ENCODE peak calls at places on chromosomes 13 and 19, in seven cellular contexts. Y is H1, P is K562, V is GM12892, M is HepG2, X is GM12878, O is GM12891. S is an unnamed sample.

GRCh38 chr13:86907116-86907515 is 764.1 kb upstream of the SLITRK5 start:
- DNase-seq in M (no peak), P (no peak), Y (no peak), O (no peak), V (no peak), X (no peak), S (no peak)

GRCh38 chr13:64073203-64073602 is 2657.6 kb upstream of the PCDH20 start:
- DNase-seq in M (peak; percentile 3), P (no peak), Y (no peak), V (no peak), O (no peak), X (no peak), S (no peak)

GRCh38 chr19:39542198-39542597 is 2.2 kb upstream of the EID2 start:
- DNase-seq in M (no peak), P (no peak), X (no peak), Y (no peak), O (no peak), V (no peak), S (no peak)

GRCh38 chr19:41993612-41994483 is at the start of gene ATP1A3:
- DNase-seq in M (no peak), P (peak; percentile 95), Y (no peak), V (peak; percentile 84), O (peak; percentile 92), X (no peak), S (peak; percentile 95)

GRCh38 chr13:35349673-35350278 is 126.7 kb downstream of the MAB21L1 start:
- DNase-seq in V (no peak), M (peak; percentile 92), X (peak; percentile 52), Y (no peak), O (no peak), P (no peak), S (no peak)

GRCh38 chr19:6536138-6536671 is 5.4 kb downstream of the TNFSF9 start:
- DNase-seq in X (peak; percentile 99), V (peak; percentile 92), P (peak; percentile 94), Y (no peak), O (peak; percentile 88), M (peak; percentile 71), S (peak; percentile 88)

GRCh38 chr19:2475018-2475701 is 767 bp upstream of the GADD45B start:
- DNase-seq in X (no peak), P (peak; percentile 43), V (no peak), M (no peak), Y (no peak), O (no peak), S (peak; percentile 54)

GRCh38 chr13:100817897-100818296 is 143.3 kb upstream of the TMTC4 start:
- DNase-seq in Y (no peak), O (no peak), X (no peak), M (no peak), V (no peak), P (no peak), S (no peak)

GRCh38 chr13:22839554-22840286 is 341.1 kb upstream of the SGCG start:
- DNase-seq in X (no peak), Y (no peak), O (no peak), V (no peak), P (peak; percentile 4), M (no peak), S (no peak)

DNA sequence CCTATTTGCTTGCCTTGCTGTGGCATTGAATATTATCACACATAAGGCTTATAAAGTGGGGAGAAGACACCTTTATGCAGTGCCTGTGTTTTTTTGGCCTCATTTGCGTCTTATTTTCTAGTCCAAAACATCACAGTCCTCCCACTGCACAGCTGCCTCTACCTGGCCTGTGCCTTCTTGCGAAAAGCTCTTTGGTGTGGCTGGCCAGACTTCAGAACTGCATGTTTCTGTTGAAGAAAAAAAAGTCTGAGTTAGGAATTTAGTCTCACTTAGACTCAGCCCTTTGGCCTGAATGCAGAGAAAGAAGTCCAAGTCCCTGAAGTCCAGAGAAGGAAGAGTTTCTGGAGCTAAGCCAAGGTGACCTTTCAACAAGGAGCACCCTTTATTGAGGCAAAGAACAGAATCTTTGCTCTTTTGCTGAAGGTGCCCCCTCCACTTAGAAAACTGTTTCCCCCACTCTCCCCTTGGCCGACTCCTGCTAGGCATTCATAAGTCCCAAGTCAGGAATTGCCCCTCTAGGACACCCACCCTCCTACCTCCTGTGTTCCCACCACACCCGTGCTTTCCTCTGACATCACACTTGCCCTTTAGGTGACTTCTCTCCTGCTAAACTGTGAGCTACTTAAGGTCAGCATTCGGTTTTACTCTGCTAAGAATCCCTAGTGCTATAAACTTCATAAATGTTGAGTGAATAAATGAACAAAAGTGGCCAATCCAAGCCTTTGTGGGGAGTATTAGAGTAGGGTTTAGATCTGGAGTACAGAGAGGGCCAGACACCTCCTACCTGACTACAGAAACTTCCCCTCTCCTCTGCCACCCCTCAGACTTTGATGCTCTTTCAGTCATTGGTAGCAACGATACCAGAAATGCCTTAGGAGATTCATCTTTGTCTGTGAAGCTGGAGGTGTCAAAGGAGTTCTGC is 226.8 kb downstream of the LACC1 start:
- DNase-seq in V (no peak), X (no peak), O (no peak), M (no peak), Y (no peak), P (no peak), S (no peak)
- TF ChIP-seq TAF1 in V (no peak), X (no peak), O (no peak), M (no peak), Y (no peak), P (no peak), S (no peak)

DNA sequence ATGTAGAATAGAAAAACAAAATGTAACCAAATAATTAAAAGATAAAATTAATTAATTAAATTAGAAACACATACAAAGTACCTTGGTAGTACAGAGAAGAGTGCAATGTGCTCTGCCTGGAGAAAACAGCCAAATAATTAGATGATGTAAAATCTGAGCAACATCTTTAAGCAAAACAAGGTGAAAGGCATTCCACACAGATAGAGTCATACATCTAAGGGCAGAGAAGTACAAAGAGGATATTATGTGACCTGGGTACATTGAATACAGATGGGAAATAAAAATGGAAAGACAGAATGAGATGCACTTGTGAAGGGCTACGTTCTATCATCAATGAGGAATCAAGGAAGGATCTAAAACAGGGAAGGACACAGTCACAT is 25.2 kb upstream of the FNDC3A start:
- DNase-seq in X (no peak), M (peak; percentile 23), P (no peak), O (no peak), V (no peak), Y (no peak), S (no peak)
- TF ChIP-seq TAF1 in X (no peak), M (no peak), P (no peak), O (no peak), V (no peak), Y (no peak), S (no peak)

DNA sequence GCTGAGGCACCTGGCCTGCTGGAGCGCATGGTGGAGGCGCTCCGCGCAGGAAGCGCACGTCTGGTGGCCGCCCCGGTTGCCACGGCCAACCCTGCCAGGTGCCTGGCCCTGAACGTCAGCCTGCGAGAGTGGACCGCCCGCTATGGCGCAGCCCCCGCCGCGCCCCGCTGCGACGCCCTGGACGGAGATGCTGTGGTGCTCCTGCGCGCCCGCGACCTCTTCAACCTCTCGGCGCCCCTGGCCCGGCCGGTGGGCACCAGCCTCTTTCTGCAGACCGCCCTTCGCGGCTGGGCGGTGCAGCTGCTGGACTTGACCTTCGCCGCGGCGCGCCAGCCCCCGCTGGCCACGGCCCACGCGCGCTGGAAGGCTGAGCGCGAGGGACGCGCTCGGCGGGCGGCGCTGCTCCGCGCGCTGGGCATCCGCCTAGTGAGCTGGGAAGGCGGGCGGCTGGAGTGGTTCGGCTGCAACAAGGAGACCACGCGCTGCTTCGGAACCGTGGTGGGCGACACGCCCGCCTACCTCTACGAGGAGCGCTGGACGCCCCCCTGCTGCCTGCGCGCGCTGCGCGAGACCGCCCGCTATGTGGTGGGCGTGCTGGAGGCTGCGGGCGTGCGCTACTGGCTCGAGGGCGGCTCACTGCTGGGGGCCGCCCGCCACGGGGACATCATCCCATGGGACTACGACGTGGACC is 9.7 kb upstream of the STRN4 start:
- DNase-seq in Y (no peak), M (no peak), V (no peak), P (no peak), X (no peak), O (no peak), S (no peak)
- TF ChIP-seq TAF1 in Y (no peak), M (no peak), V (no peak), P (no peak), X (no peak), O (no peak), S (no peak)

GRCh38 chr13:71514900-71515598 is 352.0 kb downstream of the DACH1 start:
- DNase-seq in X (no peak), O (no peak), V (no peak), P (no peak), M (no peak), Y (no peak), S (no peak)
- TF ChIP-seq TAF1 in X (no peak), O (no peak), V (no peak), P (no peak), M (no peak), Y (no peak), S (no peak)

DNA sequence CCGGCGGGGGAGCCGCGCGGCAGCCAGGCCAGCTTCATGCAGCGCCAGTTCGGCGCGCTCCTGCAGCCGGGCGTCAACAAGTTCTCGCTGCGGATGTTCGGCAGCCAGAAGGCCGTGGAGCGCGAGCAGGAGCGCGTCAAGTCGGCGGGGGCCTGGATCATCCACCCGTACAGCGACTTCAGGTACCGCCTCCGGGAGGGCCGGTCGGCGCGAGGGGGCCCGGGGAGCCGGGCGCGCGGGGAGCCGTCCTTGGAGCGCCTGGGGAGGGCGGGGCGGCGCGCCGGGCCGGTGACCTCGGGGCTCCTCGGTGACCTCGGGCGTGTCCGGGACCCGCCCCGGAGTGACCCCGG is 690 bp downstream of the HCN2 start:
- DNase-seq in M (no peak), O (no peak), Y (no peak), X (no peak), V (no peak), P (no peak), S (peak; percentile 68)
- TF ChIP-seq TAF1 in M (no peak), O (no peak), Y (no peak), X (no peak), V (no peak), P (no peak), S (no peak)

GRCh38 chr13:47374741-47375140 is 477.9 kb upstream of the HTR2A start:
- DNase-seq in X (no peak), M (no peak), O (no peak), P (no peak), Y (no peak), V (no peak), S (no peak)

GRCh38 chr13:47372742-47373141 is 475.9 kb upstream of the HTR2A start:
- DNase-seq in P (no peak), V (no peak), X (no peak), Y (no peak), O (no peak), M (no peak), S (no peak)
- TF ChIP-seq TAF1 in P (no peak), V (no peak), X (no peak), Y (no peak), O (no peak), M (no peak), S (no peak)

GRCh38 chr19:4379383-4380253 is 20.7 kb downstream of the SH3GL1 start:
- DNase-seq in V (no peak), Y (no peak), P (no peak), M (no peak), X (peak; percentile 69), O (no peak), S (peak; percentile 18)
- TF ChIP-seq TAF1 in V (peak; percentile 21), Y (no peak), P (no peak), M (no peak), X (peak; percentile 25), O (no peak), S (no peak)

DNA sequence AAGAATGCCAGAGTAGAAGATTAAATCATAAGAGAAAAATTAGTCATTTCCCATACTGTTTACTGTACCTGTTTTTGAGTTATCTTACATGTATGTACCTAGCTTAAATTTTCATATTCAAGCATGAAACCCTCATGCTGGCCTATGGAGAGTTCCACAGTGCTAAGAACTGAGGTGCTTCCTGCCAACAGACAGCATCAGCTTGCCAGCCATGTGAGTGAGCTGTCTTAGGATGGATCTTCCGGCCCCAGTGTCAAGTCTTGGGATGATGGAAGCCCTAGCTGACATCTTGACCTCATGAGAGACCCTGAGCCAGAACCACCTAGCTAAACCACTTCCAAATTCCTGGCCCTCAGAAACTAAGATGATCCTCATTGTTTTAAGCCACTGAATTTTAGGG is 90.1 kb downstream of the SERP2 start:
- DNase-seq in X (no peak), M (no peak), O (no peak), Y (no peak), V (no peak), P (no peak), S (no peak)
- TF ChIP-seq TAF1 in X (no peak), M (no peak), O (no peak), Y (no peak), V (no peak), P (no peak), S (no peak)

S was measured in SK-N-SH.